ENCODE peak calls at places on chromosomes 5 and 9, in nine cellular contexts. V, L, P, Y, Q, Z, M, O and N are unnamed samples.

GRCh38 chr9:135522931-135523330 is 1.7 kb downstream of the LCN1 start:
- DNase-seq in V (no peak), L (peak), P (no peak), Y (no peak), Q (peak), Z (no peak), M (no peak), O (no peak), N (no peak)

GRCh38 chr5:61319388-61320146 is 12.5 kb upstream of the ZSWIM6 start:
- DNase-seq in V (no peak), L (no peak), P (no peak), Y (no peak), Q (no peak), Z (no peak), M (no peak), O (peak), N (no peak)

GRCh38 chr9:133474215-133474614 is 4.7 kb downstream of the SLC2A6 start:
- DNase-seq in V (no peak), L (no peak), P (no peak), Y (no peak), Q (no peak), Z (no peak), M (no peak), O (no peak), N (no peak)

GRCh38 chr5:107542428-107542827 is 128.3 kb downstream of the EFNA5 start:
- DNase-seq in V (peak), L (peak), P (no peak), Y (no peak), Q (peak), Z (no peak), M (peak), O (peak), N (peak)

GRCh38 chr9:127285957-127286356 is 21.4 kb downstream of the GARNL3 start:
- DNase-seq in V (no peak), L (no peak), P (no peak), Y (no peak), Q (no peak), Z (no peak), M (no peak), O (no peak), N (no peak)

GRCh38 chr5:133415906-133416305 is 196.4 kb downstream of the FSTL4 start:
- DNase-seq in V (no peak), L (no peak), P (no peak), Y (no peak), Q (no peak), Z (no peak), M (no peak), O (no peak), N (no peak)

GRCh38 chr5:143760137-143760505 is 51.8 kb upstream of the HMHB1 start:
- DNase-seq in V (no peak), L (no peak), P (no peak), Y (no peak), Q (no peak), Z (no peak), M (no peak), O (no peak), N (no peak)

GRCh38 chr9:126893079-126893478 is 21.5 kb upstream of the RALGPS1 start:
- DNase-seq in V (no peak), L (no peak), P (no peak), Y (no peak), Q (no peak), Z (no peak), M (no peak), O (no peak), N (no peak)

GRCh38 chr5:112940670-112941069 is 18.6 kb upstream of the REEP5 start:
- DNase-seq in V (no peak), L (no peak), P (no peak), Y (no peak), Q (no peak), Z (no peak), M (no peak), O (no peak), N (no peak)

GRCh38 chr5:139903805-139904565 is 108.4 kb downstream of the PSD2 start:
- DNase-seq in V (peak), L (peak), P (no peak), Y (no peak), Q (peak), Z (no peak), M (no peak), O (no peak), N (peak)

GRCh38 chr9:89721971-89722530 is 117.2 kb downstream of the GADD45G start:
- DNase-seq in V (no peak), L (no peak), P (no peak), Y (no peak), Q (no peak), Z (no peak), M (no peak), O (no peak), N (no peak)

GRCh38 chr5:69374911-69375446 is 5.4 kb downstream of the RAD17 start:
- DNase-seq in V (no peak), L (no peak), P (no peak), Y (no peak), Q (no peak), Z (no peak), M (no peak), O (no peak), N (no peak)

GRCh38 chr5:5967373-5967772 is 411.0 kb downstream of the MED10 start:
- DNase-seq in V (no peak), L (no peak), P (no peak), Y (no peak), Q (no peak), Z (no peak), M (no peak), O (no peak), N (no peak)

GRCh38 chr5:112776301-112776856 is 38.7 kb downstream of the APC start:
- DNase-seq in V (no peak), L (no peak), P (no peak), Y (no peak), Q (no peak), Z (no peak), M (peak), O (no peak), N (no peak)

GRCh38 chr9:94210616-94211603 is 48.2 kb upstream of the ZNF169 start:
- DNase-seq in V (no peak), L (no peak), P (no peak), Y (no peak), Q (no peak), Z (no peak), M (no peak), O (no peak), N (no peak)

GRCh38 chr9:98831636-98832035 is 24.2 kb downstream of the GALNT12 start:
- DNase-seq in V (no peak), L (no peak), P (no peak), Y (no peak), Q (no peak), Z (no peak), M (no peak), O (no peak), N (no peak)

GRCh38 chr5:96969401-96969800 is 33.5 kb downstream of the LNPEP start:
- DNase-seq in V (no peak), L (no peak), P (no peak), Y (no peak), Q (no peak), Z (no peak), M (no peak), O (no peak), N (no peak)

GRCh38 chr5:68957591-68957990 is 136.2 kb upstream of the SLC30A5 start:
- DNase-seq in V (no peak), L (no peak), P (no peak), Y (no peak), Q (no peak), Z (no peak), M (no peak), O (no peak), N (no peak)

GRCh38 chr9:134568116-134568515 is 73.5 kb upstream of the COL5A1 start:
- DNase-seq in V (no peak), L (peak), P (no peak), Y (no peak), Q (peak), Z (no peak), M (no peak), O (no peak), N (no peak)

GRCh38 chr9:128684325-128685021 is 4.5 kb upstream of the SET start:
- DNase-seq in V (peak), L (peak), P (peak), Y (peak), Q (peak), Z (peak), M (peak), O (peak), N (peak)

GRCh38 chr5:80239680-80240367 is 16.0 kb downstream of the SERINC5 start:
- DNase-seq in V (peak), L (no peak), P (no peak), Y (no peak), Q (no peak), Z (no peak), M (no peak), O (no peak), N (no peak)

GRCh38 chr5:21810737-21811316 is 1042.3 kb downstream of the CDH12 start:
- DNase-seq in V (no peak), L (no peak), P (no peak), Y (no peak), Q (no peak), Z (no peak), M (peak), O (no peak), N (no peak)

GRCh38 chr5:157718529-157718928 is 12.7 kb upstream of the THG1L start:
- DNase-seq in V (no peak), L (no peak), P (no peak), Y (no peak), Q (no peak), Z (no peak), M (peak), O (peak), N (no peak)

GRCh38 chr5:156137482-156137881 is 189.5 kb upstream of the SGCD start:
- DNase-seq in V (no peak), L (no peak), P (no peak), Y (no peak), Q (no peak), Z (no peak), M (peak), O (no peak), N (no peak)

GRCh38 chr9:129990269-129991005 is 52.6 kb downstream of the FNBP1 start:
- DNase-seq in V (no peak), L (no peak), P (peak), Y (no peak), Q (no peak), Z (no peak), M (no peak), O (no peak), N (no peak)

GRCh38 chr9:136742640-136743391 is at the start of gene LCN10:
- DNase-seq in V (no peak), L (no peak), P (no peak), Y (no peak), Q (no peak), Z (no peak), M (no peak), O (no peak), N (no peak)

GRCh38 chr5:90182726-90183125 is 226.8 kb downstream of the CETN3 start:
- DNase-seq in V (no peak), L (no peak), P (no peak), Y (no peak), Q (no peak), Z (no peak), M (no peak), O (no peak), N (no peak)

GRCh38 chr5:178859625-178860521 is at the start of gene ZNF354B:
- DNase-seq in V (peak), L (peak), P (peak), Y (peak), Q (peak), Z (peak), M (peak), O (peak), N (peak)

GRCh38 chr5:139649082-139649991 is 1.2 kb downstream of the CXXC5 start:
- DNase-seq in V (peak), L (peak), P (no peak), Y (no peak), Q (peak), Z (no peak), M (no peak), O (peak), N (peak)

GRCh38 chr5:192970-193831 is 1.9 kb downstream of the LRRC14B start:
- DNase-seq in V (no peak), L (peak), P (no peak), Y (no peak), Q (peak), Z (no peak), M (no peak), O (no peak), N (peak)

GRCh38 chr5:15533124-15533893 is 33.3 kb downstream of the FBXL7 start:
- DNase-seq in V (no peak), L (no peak), P (no peak), Y (no peak), Q (no peak), Z (no peak), M (no peak), O (no peak), N (no peak)

GRCh38 chr9:91948423-91949292 is 1.4 kb downstream of the ROR2 start:
- DNase-seq in V (peak), L (peak), P (no peak), Y (no peak), Q (peak), Z (no peak), M (peak), O (peak), N (peak)

GRCh38 chr9:85433046-85433445 is 308.7 kb downstream of the AGTPBP1 start:
- DNase-seq in V (no peak), L (no peak), P (no peak), Y (no peak), Q (no peak), Z (no peak), M (no peak), O (no peak), N (no peak)

GRCh38 chr5:95843733-95844223 is 21.3 kb upstream of the GLRX start:
- DNase-seq in V (no peak), L (peak), P (no peak), Y (no peak), Q (no peak), Z (no peak), M (no peak), O (no peak), N (no peak)

GRCh38 chr5:116440329-116440895 is 134.2 kb downstream of the SEMA6A start:
- DNase-seq in V (no peak), L (no peak), P (no peak), Y (no peak), Q (no peak), Z (no peak), M (no peak), O (no peak), N (no peak)

GRCh38 chr5:126816649-126817048 is 39.7 kb downstream of the LMNB1 start:
- DNase-seq in V (no peak), L (no peak), P (no peak), Y (no peak), Q (no peak), Z (no peak), M (no peak), O (no peak), N (no peak)